ENCODE peak calls at places on chromosomes 4 and X, in seven cellular contexts. Q, J, W, U, L, I and Z are unnamed samples.

GRCh38 chr4:137253949-137254348 is 278.3 kb downstream of the PCDH18 start:
- DNase-seq in W (no peak), J (no peak), L (peak), I (no peak), U (no peak), Q (peak), Z (no peak)

GRCh38 chrX:11998944-11999343 is 139.3 kb upstream of the FRMPD4 start:
- DNase-seq in I (no peak), J (no peak), L (no peak), W (no peak), U (no peak), Q (no peak), Z (no peak)

GRCh38 chr4:76459291-76459723 is 24.3 kb downstream of the SHROOM3 start:
- DNase-seq in J (no peak), L (peak), I (no peak), W (no peak), U (peak), Q (peak), Z (peak)

GRCh38 chrX:16882702-16883486 is 12.7 kb upstream of the RBBP7 start:
- DNase-seq in L (peak), J (peak), W (peak), Q (peak), U (peak), I (peak), Z (peak)

GRCh38 chr4:118942465-118942864 is 53.8 kb downstream of the SYNPO2 start:
- DNase-seq in L (peak), Q (peak), U (no peak), W (no peak), J (no peak), I (no peak), Z (no peak)

GRCh38 chr4:1315306-1315705 is 25.6 kb downstream of the MAEA start:
- DNase-seq in W (no peak), Q (no peak), J (no peak), I (no peak), L (no peak), U (no peak), Z (no peak)

GRCh38 chr4:123892368-123892961 is 495.9 kb downstream of the SPRY1 start:
- DNase-seq in Q (no peak), U (no peak), W (no peak), L (no peak), I (no peak), J (no peak), Z (no peak)

GRCh38 chr4:133390198-133390855 is 241.2 kb downstream of the PCDH10 start:
- DNase-seq in L (no peak), Q (no peak), U (peak), J (no peak), W (no peak), I (no peak), Z (no peak)

GRCh38 chr4:25098964-25099843 is 61.0 kb downstream of the SEPSECS start:
- DNase-seq in I (peak), J (no peak), W (peak), U (no peak), L (peak), Q (peak), Z (peak)

GRCh38 chr4:1246111-1246881 is 2.6 kb downstream of the CTBP1 start:
- DNase-seq in Q (no peak), I (no peak), U (no peak), W (peak), L (no peak), J (peak), Z (peak)

GRCh38 chrX:129842510-129843208 is 1.0 kb downstream of the ZDHHC9 start:
- DNase-seq in Q (peak), J (no peak), W (peak), L (peak), U (peak), I (no peak), Z (peak)

GRCh38 chr4:102554482-102554881 is 53.3 kb downstream of the NFKB1 start:
- DNase-seq in J (no peak), Q (peak), U (peak), L (peak), I (peak), W (peak), Z (no peak)

GRCh38 chr4:2399631-2400190 is 18.7 kb downstream of the ZFYVE28 start:
- DNase-seq in Q (no peak), L (no peak), I (no peak), J (no peak), W (no peak), U (no peak), Z (no peak)

GRCh38 chr4:150874386-150875226 is 140.5 kb downstream of the LRBA start:
- DNase-seq in W (peak), U (no peak), Q (no peak), L (no peak), I (no peak), J (no peak), Z (no peak)

GRCh38 chr4:65671402-65671801 is 1.1 kb upstream of the EPHA5 start:
- DNase-seq in I (no peak), U (no peak), L (no peak), W (no peak), J (no peak), Q (no peak), Z (no peak)

GRCh38 chrX:69189972-69190371 is 24.7 kb upstream of the PJA1 start:
- DNase-seq in I (no peak), Q (no peak), J (peak), U (peak), W (peak), L (no peak), Z (peak)

GRCh38 chr4:138666366-138666765 is 349.2 kb upstream of the NOCT start:
- DNase-seq in U (no peak), Q (no peak), J (no peak), L (no peak), I (no peak), W (no peak), Z (no peak)

GRCh38 chr4:95516528-95517011 is 32.2 kb downstream of the UNC5C start:
- DNase-seq in J (no peak), U (no peak), Q (no peak), I (no peak), W (no peak), L (no peak), Z (peak)

GRCh38 chr4:20916106-20916505 is 215.8 kb downstream of the PACRGL start:
- DNase-seq in W (no peak), Q (no peak), I (no peak), U (no peak), J (no peak), L (peak), Z (no peak)

GRCh38 chr4:74969507-74970474 is 36.9 kb downstream of the PARM1 start:
- DNase-seq in W (peak), Q (no peak), U (peak), L (no peak), I (no peak), J (no peak), Z (peak)

GRCh38 chrX:12811658-12812057 is 20.4 kb downstream of the PRPS2 start:
- DNase-seq in I (no peak), Q (no peak), W (no peak), L (no peak), J (no peak), U (no peak), Z (no peak)

GRCh38 chrX:42119076-42119475 is 195.7 kb upstream of the CASK start:
- DNase-seq in I (no peak), U (no peak), W (no peak), Q (peak), J (no peak), L (peak), Z (peak)

GRCh38 chr4:156725257-156725656 is 246.3 kb downstream of the PDGFC start:
- DNase-seq in W (peak), J (no peak), Q (no peak), U (no peak), I (no peak), L (no peak), Z (no peak)

GRCh38 chr4:185576918-185577591 is 41.7 kb upstream of the PDLIM3 start:
- DNase-seq in J (no peak), U (no peak), L (no peak), W (no peak), Q (no peak), I (no peak), Z (no peak)

GRCh38 chrX:115679460-115679859 is 118.5 kb downstream of the PLS3 start:
- DNase-seq in U (peak), L (peak), J (no peak), W (no peak), Q (peak), I (no peak), Z (peak)

GRCh38 chr4:25563071-25563564 is 92.5 kb upstream of the SLC34A2 start:
- DNase-seq in L (no peak), J (no peak), U (peak), W (no peak), Q (no peak), I (no peak), Z (no peak)

GRCh38 chrX:151722241-151722846 is 6.5 kb downstream of the FATE1 start:
- DNase-seq in Q (peak), I (no peak), W (peak), U (peak), L (peak), J (no peak), Z (peak)

DNA sequence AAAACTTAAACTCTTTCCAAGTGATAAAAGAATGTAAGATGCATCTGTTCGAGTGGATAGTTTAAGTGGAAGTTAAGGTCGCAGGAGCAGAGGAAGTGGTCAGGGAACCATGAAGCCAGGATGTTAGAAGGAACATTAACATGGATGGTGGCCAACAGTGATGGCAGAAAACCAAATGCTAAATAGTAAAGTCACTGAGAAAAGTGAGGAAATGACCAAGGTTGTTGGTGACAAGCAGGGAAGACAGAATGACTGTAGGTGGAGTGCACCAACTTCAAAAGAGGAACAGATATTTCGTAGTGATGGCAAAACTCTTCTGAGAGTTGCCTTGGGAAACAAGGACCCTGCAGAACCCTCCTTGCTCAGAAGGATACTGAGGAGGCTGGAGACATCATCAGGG is 226.2 kb downstream of the PALLD start:
- DNase-seq in W (no peak), I (no peak), U (no peak), L (peak), J (no peak), Q (peak), Z (no peak)
- TF ChIP-seq CTCF in W (no peak), I (no peak), U (no peak), L (no peak), J (no peak), Q (no peak), Z (no peak)

DNA sequence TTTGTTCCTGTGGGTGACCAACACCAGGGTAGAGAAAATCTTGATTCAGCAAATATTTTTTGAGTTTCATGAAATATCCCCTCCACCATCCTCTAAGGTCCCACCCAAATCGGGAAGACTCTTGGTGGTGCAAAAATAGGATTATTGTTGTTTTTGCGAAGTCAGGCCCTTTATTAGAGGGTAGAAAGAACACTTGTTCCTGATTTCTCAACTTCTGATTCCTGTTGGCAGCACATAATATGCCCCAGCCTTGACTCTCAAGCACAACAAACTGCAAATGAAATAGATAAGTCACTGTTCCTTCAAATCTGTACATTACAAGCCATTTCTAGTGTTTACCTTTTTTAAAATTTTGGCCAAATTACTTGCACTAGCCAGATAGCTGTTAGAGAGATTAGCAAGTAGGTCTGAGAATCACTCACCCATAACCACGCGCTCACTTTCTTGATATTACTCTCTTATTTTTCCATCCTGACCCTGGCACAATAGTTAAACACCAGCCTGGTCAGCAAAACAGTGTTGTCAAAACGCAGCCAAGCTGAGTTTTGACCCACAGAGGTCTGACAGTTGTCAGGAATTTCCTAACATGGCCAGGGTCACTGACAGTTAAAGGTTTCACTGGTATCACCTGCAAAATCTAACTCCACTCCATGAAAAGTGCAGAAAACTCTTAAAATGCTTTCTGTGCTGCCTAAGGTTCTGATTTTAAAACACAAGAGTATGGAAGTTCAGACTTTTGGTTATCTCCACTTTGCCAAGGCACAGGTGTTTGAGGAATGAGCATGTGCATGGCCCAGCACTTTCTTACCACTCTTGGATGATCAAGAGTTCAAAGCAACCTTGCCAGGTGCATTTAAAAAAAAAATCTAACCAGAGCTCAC is 69.8 kb downstream of the RBM47 start:
- DNase-seq in J (no peak), U (no peak), W (no peak), L (no peak), Q (no peak), I (no peak), Z (no peak)
- H3K4me3 ChIP-seq in J (no peak), U (no peak), W (no peak), L (no peak), Q (no peak), I (no peak), Z (no peak)

DNA sequence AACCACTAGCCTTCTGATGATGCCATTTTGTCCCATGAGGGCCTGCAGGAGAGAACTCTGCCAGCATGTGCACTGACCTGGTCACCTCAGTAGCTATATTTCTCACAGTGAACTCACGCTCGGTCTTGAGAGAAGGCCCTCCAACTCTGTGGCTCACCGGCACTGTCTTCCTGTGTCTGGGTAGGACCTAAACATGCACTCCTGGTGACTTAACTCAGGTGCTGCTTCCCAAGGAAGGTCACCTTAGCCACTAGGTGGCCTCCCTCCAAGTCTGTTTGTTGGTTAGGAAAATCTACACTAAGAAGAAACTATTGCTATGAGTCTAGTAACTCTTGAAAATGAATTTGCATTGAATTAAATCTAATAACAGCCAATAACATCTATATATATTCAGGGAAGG is 24.8 kb downstream of the TLR10 start:
- DNase-seq in U (peak), Q (no peak), I (no peak), L (no peak), J (no peak), W (no peak), Z (peak)
- TF ChIP-seq CTCF in U (peak), Q (no peak), I (no peak), L (peak), J (no peak), W (no peak), Z (peak)

DNA sequence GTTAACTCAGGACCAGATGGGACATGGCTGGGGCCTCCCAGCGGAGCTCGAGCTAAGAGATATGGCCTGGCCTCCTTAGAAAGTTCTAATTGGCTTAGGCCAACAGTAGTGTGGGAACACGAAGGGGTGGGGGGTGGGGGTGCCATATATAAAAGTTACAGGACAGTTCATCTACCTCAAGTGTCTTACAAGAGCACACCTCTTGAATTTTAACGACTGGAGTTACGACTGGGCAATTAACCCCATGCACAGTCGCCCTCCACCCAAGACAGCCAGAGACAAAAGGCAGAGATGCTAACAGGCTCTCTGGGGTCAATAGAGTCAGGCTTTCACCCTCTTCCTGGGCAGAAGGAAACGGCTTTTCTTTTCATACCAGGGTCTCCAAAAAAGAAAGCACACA is 302.2 kb downstream of the BCOR start:
- DNase-seq in I (no peak), L (no peak), U (peak), W (no peak), Q (no peak), J (no peak), Z (no peak)
- H3K4me3 ChIP-seq in I (no peak), L (no peak), U (peak), W (no peak), Q (no peak), J (no peak), Z (no peak)

GRCh38 chr4:7571001-7571400 is 136.3 kb upstream of the PSAPL1 start:
- DNase-seq in I (no peak), W (no peak), J (no peak), Q (no peak), L (no peak), U (no peak), Z (no peak)

GRCh38 chr4:7565483-7565882 is 130.8 kb upstream of the PSAPL1 start:
- DNase-seq in W (no peak), L (no peak), Q (no peak), J (no peak), U (no peak), I (no peak), Z (no peak)

GRCh38 chr4:7571736-7572135 is 137.0 kb upstream of the PSAPL1 start:
- DNase-seq in L (no peak), U (peak), I (no peak), Q (no peak), J (no peak), W (no peak), Z (no peak)

GRCh38 chr4:7573692-7574091 is 139.0 kb upstream of the PSAPL1 start:
- DNase-seq in L (no peak), I (no peak), J (no peak), W (no peak), Q (no peak), U (peak), Z (no peak)

DNA sequence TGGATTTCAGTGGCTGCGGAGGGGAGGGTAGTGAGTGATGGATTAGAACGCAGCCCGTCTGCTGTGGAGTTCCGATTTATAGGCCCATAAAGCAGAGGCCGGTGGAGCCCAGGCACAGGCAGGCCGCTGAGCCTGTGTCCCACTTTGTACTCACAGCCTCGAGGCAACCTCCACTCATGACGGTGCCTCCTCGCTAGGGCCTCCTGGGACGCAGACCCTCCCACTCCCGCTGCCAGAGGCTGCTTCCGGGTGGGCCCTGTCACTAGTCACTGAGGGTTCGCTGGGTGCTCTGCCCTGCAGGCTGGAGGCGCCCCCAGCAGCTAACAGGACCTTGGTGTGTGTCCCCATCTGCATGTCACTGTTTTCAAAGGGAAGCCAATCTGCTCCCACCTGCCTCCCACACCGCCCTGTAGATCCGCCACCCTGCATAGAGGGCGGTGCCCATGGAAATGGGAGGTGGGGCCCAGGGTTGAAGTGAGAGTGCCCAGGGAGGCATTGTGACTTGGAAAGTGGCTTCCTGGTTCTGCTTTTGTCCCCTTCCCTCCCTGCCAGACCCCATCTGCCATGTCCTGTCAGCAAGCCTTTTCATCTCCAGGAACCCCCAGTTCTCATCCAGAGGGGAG is 135.5 kb upstream of the PSAPL1 start:
- DNase-seq in I (no peak), Q (no peak), U (no peak), W (no peak), L (no peak), J (no peak), Z (no peak)
- TF ChIP-seq CTCF in I (no peak), Q (no peak), U (no peak), W (no peak), L (no peak), J (no peak), Z (no peak)

GRCh38 chrX:13937370-13938052 is 92.2 kb downstream of the GEMIN8 start:
- DNase-seq in W (no peak), L (peak), J (no peak), I (no peak), Q (peak), U (peak), Z (no peak)
- H3K4me3 ChIP-seq in W (peak), L (peak), J (peak), I (peak), Q (peak), U (peak), Z (peak)